ENCODE peak calls at places on chromosomes 12 and 14, in eight cellular contexts. E, L, D, N, G, M, J and V are unnamed samples.

GRCh38 chr12:65499167-65499566 is 220.7 kb downstream of the MSRB3 start:
- DNase-seq in J (no peak), M (no peak), G (no peak), L (no peak), D (no peak), N (no peak), E (no peak), V (no peak)

GRCh38 chr12:101552277-101552676 is 42.5 kb upstream of the MYBPC1 start:
- DNase-seq in D (peak), J (no peak), L (peak), N (no peak), G (no peak), E (no peak), M (peak), V (no peak)

GRCh38 chr14:66508846-66509621 is 1.1 kb downstream of the GPHN start:
- DNase-seq in L (peak), D (peak), G (peak), M (peak), N (peak), J (peak), E (peak), V (peak)

GRCh38 chr14:96176275-96176674 is 28.4 kb upstream of the BDKRB2 start:
- DNase-seq in G (no peak), J (no peak), M (peak), D (no peak), L (no peak), E (no peak), N (no peak), V (no peak)

GRCh38 chr12:219891-220352 is 6.0 kb upstream of the SLC6A12 start:
- DNase-seq in J (no peak), N (peak), G (peak), D (peak), L (peak), M (peak), E (peak), V (peak)

GRCh38 chr12:76029982-76030377 is 1.6 kb downstream of the PHLDA1 start:
- DNase-seq in E (peak), M (no peak), L (no peak), G (no peak), N (no peak), J (no peak), D (no peak), V (no peak)

GRCh38 chr12:122635471-122635870 is 67.7 kb downstream of the HCAR2 start:
- DNase-seq in M (no peak), E (no peak), N (no peak), J (no peak), L (no peak), G (no peak), D (no peak), V (no peak)

GRCh38 chr14:95876769-95877490 is at the start of gene TUNAR:
- DNase-seq in L (no peak), M (no peak), J (no peak), N (no peak), D (no peak), E (no peak), G (no peak), V (no peak)

GRCh38 chr12:11797317-11797913 is 147.9 kb downstream of the ETV6 start:
- DNase-seq in N (no peak), D (peak), L (no peak), G (no peak), E (no peak), J (no peak), M (peak), V (no peak)